ENCODE peak calls at places on chromosome 10, in six cellular contexts. Z is heart right ventricle, K is mammary epithelial cell, M is lower lobe of right lung, S is HCT116, O is heart left ventricle. C is an unnamed sample.

GRCh38 chr10:102775973-102776669 is 32.4 kb downstream of the WBP1L start:
- DNase-seq in Z (peak), K (no peak), M (peak), S (no peak), O (peak), C (peak)

GRCh38 chr10:132849546-132850031 is 63.6 kb upstream of the NKX6-2 start:
- DNase-seq in Z (peak), K (no peak), M (no peak), S (no peak), O (no peak), C (no peak)

GRCh38 chr10:31635415-31636065 is 293.1 kb downstream of the ARHGAP12 start:
- DNase-seq in Z (no peak), K (peak), M (no peak), S (no peak), O (no peak), C (no peak)

GRCh38 chr10:116247701-116248100 is 25.3 kb downstream of the GFRA1 start:
- DNase-seq in Z (no peak), K (no peak), M (no peak), S (no peak), O (no peak), C (no peak)

GRCh38 chr10:104318810-104319684 is 19.2 kb downstream of the ITPRIP start:
- DNase-seq in Z (no peak), K (no peak), M (peak), S (no peak), O (peak), C (peak)

GRCh38 chr10:52466464-52466863 is 152.4 kb downstream of the DKK1 start:
- DNase-seq in Z (no peak), K (no peak), M (no peak), S (no peak), O (no peak), C (no peak)

GRCh38 chr10:75971402-75972211 is 540.2 kb downstream of the LRMDA start:
- DNase-seq in Z (no peak), K (no peak), M (no peak), S (no peak), O (no peak), C (no peak)

GRCh38 chr10:77837925-77838595 is 88.5 kb downstream of the DLG5 start:
- DNase-seq in Z (no peak), K (no peak), M (no peak), S (no peak), O (no peak), C (peak)

GRCh38 chr10:101233863-101234262 is 4.6 kb upstream of the LBX1 start:
- DNase-seq in Z (no peak), K (no peak), M (no peak), S (no peak), O (no peak), C (no peak)

GRCh38 chr10:18229839-18230238 is 89.6 kb downstream of the CACNB2 start:
- DNase-seq in Z (no peak), K (peak), M (no peak), S (no peak), O (no peak), C (no peak)

GRCh38 chr10:15344876-15345285 is 26.2 kb downstream of the FAM171A1 start:
- DNase-seq in Z (no peak), K (peak), M (no peak), S (no peak), O (no peak), C (no peak)

GRCh38 chr10:117552156-117552620 is 9.6 kb downstream of the EMX2 start:
- DNase-seq in Z (no peak), K (no peak), M (no peak), S (no peak), O (no peak), C (no peak)

GRCh38 chr10:131847241-131847783 is 53.5 kb upstream of the PPP2R2D start:
- DNase-seq in Z (no peak), K (no peak), M (no peak), S (no peak), O (no peak), C (no peak)

GRCh38 chr10:33800545-33800944 is 466.1 kb upstream of the NRP1 start:
- DNase-seq in Z (no peak), K (no peak), M (no peak), S (no peak), O (peak), C (no peak)

GRCh38 chr10:92572362-92573090 is 1.4 kb downstream of the IDE start:
- DNase-seq in Z (no peak), K (peak), M (no peak), S (no peak), O (no peak), C (no peak)

GRCh38 chr10:28008054-28008453 is 9.2 kb upstream of the ODAD2 start:
- DNase-seq in Z (no peak), K (no peak), M (no peak), S (no peak), O (no peak), C (no peak)

GRCh38 chr10:60358282-60358681 is 31.4 kb downstream of the ANK3 start:
- DNase-seq in Z (no peak), K (no peak), M (no peak), S (no peak), O (no peak), C (no peak)

GRCh38 chr10:1738950-1739349 is 1.6 kb upstream of the ADARB2 start:
- DNase-seq in Z (no peak), K (no peak), M (no peak), S (no peak), O (no peak), C (no peak)

GRCh38 chr10:71234970-71235681 is 22.8 kb downstream of the UNC5B start:
- DNase-seq in Z (peak), K (no peak), M (peak), S (no peak), O (peak), C (no peak)

GRCh38 chr10:103086799-103087198 is 106.3 kb downstream of the NT5C2 start:
- DNase-seq in Z (no peak), K (no peak), M (no peak), S (no peak), O (no peak), C (no peak)

GRCh38 chr10:74329873-74330272 is 178.9 kb downstream of the ADK start:
- DNase-seq in Z (no peak), K (peak), M (no peak), S (no peak), O (no peak), C (no peak)

GRCh38 chr10:4131407-4132215 is 346.6 kb upstream of the KLF6 start:
- DNase-seq in Z (no peak), K (peak), M (no peak), S (no peak), O (no peak), C (no peak)

GRCh38 chr10:87921934-87922688 is 58.7 kb downstream of the PTEN start:
- DNase-seq in Z (no peak), K (no peak), M (no peak), S (no peak), O (no peak), C (no peak)

GRCh38 chr10:33920351-33920750 is 585.9 kb upstream of the NRP1 start:
- DNase-seq in Z (no peak), K (no peak), M (no peak), S (no peak), O (no peak), C (no peak)

GRCh38 chr10:35172574-35172973 is 45.9 kb downstream of the CREM start:
- DNase-seq in Z (no peak), K (no peak), M (no peak), S (no peak), O (peak), C (peak)

GRCh38 chr10:129883637-129884389 is 80.3 kb downstream of the EBF3 start:
- DNase-seq in Z (no peak), K (no peak), M (no peak), S (no peak), O (no peak), C (no peak)

GRCh38 chr10:109018892-109019507 is 904.3 kb downstream of the XPNPEP1 start:
- DNase-seq in Z (no peak), K (peak), M (no peak), S (no peak), O (no peak), C (no peak)

GRCh38 chr10:63430091-63430998 is 35.4 kb downstream of the JMJD1C start:
- DNase-seq in Z (no peak), K (peak), M (no peak), S (peak), O (no peak), C (no peak)

GRCh38 chr10:42177077-42177792 is 461.1 kb downstream of the ZNF33B start:
- DNase-seq in Z (no peak), K (no peak), M (no peak), S (no peak), O (no peak), C (no peak)

GRCh38 chr10:75982611-75983369 is 551.4 kb downstream of the LRMDA start:
- DNase-seq in Z (no peak), K (no peak), M (no peak), S (no peak), O (no peak), C (peak)

GRCh38 chr10:56357018-56357417 is 4.0 kb downstream of the ZWINT start:
- DNase-seq in Z (no peak), K (no peak), M (no peak), S (no peak), O (no peak), C (no peak)

GRCh38 chr10:30705086-30705624 is 75.6 kb upstream of the LYZL2 start:
- DNase-seq in Z (no peak), K (no peak), M (no peak), S (no peak), O (no peak), C (no peak)

GRCh38 chr10:114250716-114251115 is 11.7 kb downstream of the VWA2 start:
- DNase-seq in Z (no peak), K (no peak), M (no peak), S (no peak), O (no peak), C (no peak)

GRCh38 chr10:50610364-50610763 is 13.4 kb downstream of the SGMS1 start:
- DNase-seq in Z (peak), K (no peak), M (no peak), S (no peak), O (peak), C (peak)

GRCh38 chr10:107011113-107011512 is 153.4 kb downstream of the SORCS1 start:
- DNase-seq in Z (no peak), K (no peak), M (no peak), S (no peak), O (no peak), C (no peak)

GRCh38 chr10:10687751-10688150 is 329.9 kb upstream of the CELF2 start:
- DNase-seq in Z (no peak), K (no peak), M (no peak), S (no peak), O (no peak), C (no peak)

GRCh38 chr10:101569838-101570763 is 18.0 kb downstream of the POLL start:
- DNase-seq in Z (peak), K (peak), M (peak), S (peak), O (peak), C (peak)

GRCh38 chr10:59108296-59108695 is 68.1 kb upstream of the PHYHIPL start:
- DNase-seq in Z (no peak), K (no peak), M (no peak), S (no peak), O (no peak), C (no peak)

GRCh38 chr10:59107147-59107546 is 69.3 kb upstream of the PHYHIPL start:
- DNase-seq in Z (no peak), K (no peak), M (no peak), S (no peak), O (no peak), C (no peak)

GRCh38 chr10:59104186-59104585 is 72.3 kb upstream of the PHYHIPL start:
- DNase-seq in Z (no peak), K (no peak), M (no peak), S (no peak), O (no peak), C (no peak)

GRCh38 chr10:59108886-59109288 is 67.6 kb upstream of the PHYHIPL start:
- DNase-seq in Z (no peak), K (no peak), M (no peak), S (no peak), O (no peak), C (no peak)

DNA sequence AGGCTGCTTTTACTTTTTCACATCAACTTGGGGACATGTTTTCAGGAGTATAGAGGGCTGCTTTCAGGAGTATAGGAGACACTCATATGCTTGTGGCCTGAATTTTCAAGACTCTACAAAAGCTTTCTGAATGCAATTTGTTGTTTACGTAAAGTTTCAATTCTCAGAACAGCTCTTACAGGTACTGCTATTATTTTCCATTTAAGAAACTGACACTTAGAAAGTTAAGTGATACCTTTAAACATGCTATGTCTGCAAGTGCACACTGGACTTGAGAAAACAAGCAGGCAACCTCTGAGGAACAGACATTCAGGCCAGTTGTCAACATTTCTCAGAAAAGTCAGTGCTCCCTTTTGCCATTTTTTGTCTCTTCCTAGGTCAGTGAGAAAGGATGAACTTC is 70.0 kb upstream of the PHYHIPL start:
- DNase-seq in Z (no peak), K (no peak), M (no peak), S (no peak), O (no peak), C (no peak)
- H3K27ac ChIP-seq in Z (no peak), K (no peak), M (no peak), S (no peak), O (no peak), C (no peak)

DNA sequence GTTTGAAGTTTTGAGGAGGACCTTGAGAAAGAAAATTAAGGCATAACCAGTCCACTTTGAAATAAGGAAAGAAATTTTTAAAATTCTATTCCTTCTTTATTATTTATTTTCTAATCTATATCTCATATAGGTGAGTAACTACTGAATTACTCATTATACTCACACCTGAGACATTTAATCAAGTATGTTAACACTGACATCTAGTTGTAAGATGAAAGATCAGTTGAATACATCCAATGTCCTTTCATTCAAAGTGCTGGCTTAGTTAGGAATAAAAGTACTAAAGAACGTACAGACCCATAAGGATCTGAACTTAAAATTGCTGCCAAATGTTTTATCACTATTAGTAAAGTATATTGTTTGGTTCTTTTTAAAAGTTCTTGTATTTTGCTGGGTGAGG is 23.5 kb downstream of the TRDMT1 start:
- DNase-seq in Z (no peak), K (no peak), M (no peak), S (no peak), O (no peak), C (no peak)
- TF ChIP-seq CTCF in Z (no peak), K (no peak), M (no peak), S (peak), O (no peak), C (peak)

DNA sequence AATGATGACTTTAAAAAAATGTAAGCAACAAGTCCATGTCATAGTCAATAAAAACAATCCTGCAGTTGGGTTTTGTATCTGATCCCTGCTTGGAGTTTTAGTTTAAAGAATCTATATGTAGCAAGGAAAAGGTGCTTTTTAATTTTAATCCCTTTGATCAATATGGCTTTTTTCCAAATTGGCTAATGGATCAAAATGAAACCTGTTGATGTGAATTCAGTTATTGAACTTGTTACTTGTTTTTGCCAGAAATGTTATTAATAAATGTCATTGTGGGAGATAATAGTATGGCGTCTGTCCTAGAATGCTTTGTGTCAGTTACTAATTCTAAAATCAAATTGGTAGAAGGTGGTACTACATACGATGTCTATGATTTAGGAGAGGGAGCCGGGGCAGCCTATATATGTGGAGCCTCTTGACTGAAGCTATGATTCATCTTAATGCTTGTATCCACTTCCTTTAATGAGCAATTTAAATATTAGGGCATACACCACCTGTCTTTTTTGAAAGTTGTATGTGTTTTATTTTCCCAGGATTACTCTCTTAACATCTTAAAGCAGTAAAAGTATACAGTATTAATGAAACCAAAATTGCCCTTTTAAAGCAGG is 10.3 kb upstream of the PBLD start:
- DNase-seq in Z (no peak), K (no peak), M (no peak), S (no peak), O (no peak), C (no peak)
- H3K27ac ChIP-seq in Z (no peak), K (no peak), M (no peak), S (no peak), O (no peak), C (no peak)

DNA sequence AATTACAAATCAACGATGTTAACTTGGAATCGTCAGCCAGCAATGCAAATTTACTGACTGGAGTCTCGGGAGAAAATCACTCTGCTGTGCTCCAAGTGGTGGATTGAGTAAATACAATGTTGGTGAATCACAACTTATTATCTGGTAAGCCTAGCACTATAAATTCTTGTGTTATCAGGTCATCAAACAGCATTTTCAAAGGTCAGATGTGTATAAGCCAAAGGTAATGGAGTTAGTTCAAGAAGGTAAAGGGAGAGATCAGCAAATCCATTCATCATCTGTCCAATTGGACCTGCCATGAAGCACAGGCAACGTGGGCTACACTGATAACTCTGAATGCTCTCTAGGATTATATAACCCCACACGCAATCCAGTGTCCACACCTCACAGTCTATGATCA is 13.9 kb downstream of the CUBN start:
- DNase-seq in Z (no peak), K (no peak), M (no peak), S (peak), O (no peak), C (no peak)
- TF ChIP-seq CTCF in Z (no peak), K (no peak), M (no peak), S (no peak), O (no peak), C (no peak)

DNA sequence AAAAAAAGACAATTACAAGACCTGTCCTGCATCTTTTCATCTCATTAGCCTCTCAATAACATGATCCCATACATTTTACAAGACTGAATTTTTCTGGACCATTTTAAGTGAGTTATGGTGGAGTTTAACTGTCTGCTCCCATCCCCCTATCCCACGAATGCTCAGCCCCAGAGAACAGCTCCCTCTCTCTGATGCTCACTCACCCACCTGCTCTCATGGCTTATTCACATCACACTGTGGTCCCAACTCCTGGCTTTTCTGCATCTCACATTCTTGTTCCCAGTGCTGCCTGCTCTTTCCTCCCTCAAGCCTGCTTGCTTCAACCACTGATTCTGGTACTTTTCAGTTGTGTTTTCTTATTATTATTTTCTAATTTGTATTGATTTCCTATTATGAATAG is 20.4 kb upstream of the CCSER2 start:
- DNase-seq in Z (no peak), K (no peak), M (no peak), S (no peak), O (no peak), C (no peak)
- H3K27ac ChIP-seq in Z (peak), K (no peak), M (peak), S (no peak), O (no peak), C (peak)

GRCh38 chr10:126500866-126501265 is 112.6 kb upstream of the ADAM12 start:
- DNase-seq in Z (no peak), K (no peak), M (no peak), S (no peak), O (no peak), C (no peak)
- TF ChIP-seq CTCF in Z (no peak), K (no peak), M (no peak), S (no peak), O (no peak), C (no peak)

DNA sequence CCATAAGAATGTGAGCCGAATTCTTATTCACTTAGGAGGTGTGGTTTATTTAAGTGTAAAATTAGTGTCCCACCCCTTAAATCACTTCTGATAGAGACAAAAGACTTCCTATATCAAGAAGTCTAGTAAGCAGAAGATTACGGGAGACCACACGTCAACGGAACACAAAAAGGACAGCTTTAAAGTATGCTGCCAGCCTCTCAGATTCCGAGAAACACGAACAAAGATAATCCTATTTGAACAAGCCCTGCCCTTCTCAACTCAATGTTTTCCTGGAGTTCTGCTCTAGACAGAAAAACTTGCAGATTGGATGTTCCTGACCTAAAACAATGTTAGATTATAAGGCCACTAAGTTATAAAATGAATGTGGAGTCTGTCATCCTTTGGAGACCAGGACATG is 4.9 kb upstream of the MCU start:
- DNase-seq in Z (no peak), K (no peak), M (no peak), S (no peak), O (no peak), C (no peak)
- H3K27ac ChIP-seq in Z (no peak), K (no peak), M (peak), S (no peak), O (no peak), C (peak)

GRCh38 chr10:122240401-122240800 is 30.7 kb upstream of the BTBD16 start:
- DNase-seq in Z (no peak), K (no peak), M (no peak), S (no peak), O (no peak), C (no peak)

GRCh38 chr10:122234416-122234815 is 36.7 kb upstream of the BTBD16 start:
- DNase-seq in Z (no peak), K (no peak), M (no peak), S (no peak), O (no peak), C (no peak)

GRCh38 chr10:122236690-122237306 is 34.3 kb upstream of the BTBD16 start:
- DNase-seq in Z (no peak), K (peak), M (no peak), S (no peak), O (no peak), C (no peak)

GRCh38 chr10:122239578-122240257 is 31.4 kb upstream of the BTBD16 start:
- DNase-seq in Z (no peak), K (no peak), M (no peak), S (no peak), O (no peak), C (no peak)

GRCh38 chr10:122237326-122237725 is 33.8 kb upstream of the BTBD16 start:
- DNase-seq in Z (no peak), K (no peak), M (no peak), S (no peak), O (no peak), C (no peak)
- TF ChIP-seq CTCF in Z (no peak), K (no peak), M (no peak), S (no peak), O (no peak), C (no peak)

GRCh38 chr10:124699471-124700292 is 44.5 kb downstream of the FAM53B start:
- DNase-seq in Z (no peak), K (no peak), M (no peak), S (no peak), O (peak), C (no peak)
- H3K27ac ChIP-seq in Z (peak), K (no peak), M (peak), S (no peak), O (peak), C (peak)

C was measured in thyroid gland.